ENCODE peak calls at places on chromosome 17, in six cellular contexts. One of them, this sample, is unnamed.

GRCh38 chr17:42305543-42306384 is 17.5 kb downstream of the STAT5A start:
- DNase-seq in GM12878: no peak
- DNase-seq in H1: no peak
- DNase-seq in K562: no peak
- DNase-seq in HepG2: no peak
- DNase-seq in GM12891: no peak
- DNase-seq in this sample: no peak

GRCh38 chr17:45334701-45335677 is 18.2 kb upstream of the MAP3K14 start:
- DNase-seq in H1: no peak
- DNase-seq in GM12878: no peak
- DNase-seq in GM12891: no peak
- DNase-seq in HepG2: no peak
- DNase-seq in K562: no peak
- DNase-seq in this sample: no peak

GRCh38 chr17:81499601-81499970 is 13.0 kb downstream of the ACTG1 start:
- DNase-seq in GM12891: no peak
- DNase-seq in HepG2: no peak
- DNase-seq in K562: no peak
- DNase-seq in H1: no peak
- DNase-seq in GM12878: no peak
- DNase-seq in this sample: no peak

GRCh38 chr17:75020331-75021110 is 8.1 kb downstream of the MRPL58 start:
- DNase-seq in GM12878: no peak
- DNase-seq in H1: no peak
- DNase-seq in GM12891: no peak
- DNase-seq in HepG2: no peak
- DNase-seq in K562: no peak
- DNase-seq in this sample: no peak

GRCh38 chr17:48026503-48027321 is 10.9 kb downstream of the COPZ2 start:
- DNase-seq in GM12878: peak; percentile 34
- DNase-seq in H1: peak; percentile 80
- DNase-seq in HepG2: peak; percentile 79
- DNase-seq in GM12891: peak; percentile 78
- DNase-seq in K562: peak; percentile 79
- DNase-seq in this sample: peak; percentile 83

GRCh38 chr17:39175695-39176093 is 9.7 kb upstream of the ARL5C start:
- DNase-seq in GM12878: no peak
- DNase-seq in HepG2: no peak
- DNase-seq in H1: no peak
- DNase-seq in K562: peak; percentile 37
- DNase-seq in GM12891: no peak
- DNase-seq in this sample: no peak

GRCh38 chr17:38579934-38580333 is 25.8 kb downstream of the SRCIN1 start:
- DNase-seq in HepG2: peak; percentile 71
- DNase-seq in GM12878: no peak
- DNase-seq in H1: no peak
- DNase-seq in GM12891: no peak
- DNase-seq in K562: peak; percentile 77
- DNase-seq in this sample: no peak

GRCh38 chr17:77453613-77454559 is 313.1 kb downstream of the SEC14L1 start:
- DNase-seq in K562: peak; percentile 79
- DNase-seq in GM12878: no peak
- DNase-seq in GM12891: no peak
- DNase-seq in HepG2: peak; percentile 98
- DNase-seq in H1: no peak
- DNase-seq in this sample: no peak

GRCh38 chr17:73706858-73707257 is 62.6 kb upstream of the SDK2 start:
- DNase-seq in GM12878: no peak
- DNase-seq in HepG2: no peak
- DNase-seq in GM12891: no peak
- DNase-seq in K562: no peak
- DNase-seq in H1: no peak
- DNase-seq in this sample: no peak

GRCh38 chr17:49959183-49959935 is 9.6 kb upstream of the DLX4 start:
- DNase-seq in GM12878: no peak
- DNase-seq in K562: no peak
- DNase-seq in H1: no peak
- DNase-seq in GM12891: no peak
- DNase-seq in HepG2: no peak
- DNase-seq in this sample: no peak

GRCh38 chr17:14428640-14429029 is 127.8 kb downstream of the HS3ST3B1 start:
- DNase-seq in H1: no peak
- DNase-seq in HepG2: no peak
- DNase-seq in GM12891: no peak
- DNase-seq in GM12878: no peak
- DNase-seq in K562: no peak
- DNase-seq in this sample: no peak

GRCh38 chr17:350706-351435 is 1.7 kb downstream of the RPH3AL start:
- DNase-seq in GM12891: no peak
- DNase-seq in K562: no peak
- DNase-seq in H1: no peak
- DNase-seq in HepG2: peak; percentile 50
- DNase-seq in GM12878: no peak
- DNase-seq in this sample: no peak

GRCh38 chr17:62045109-62045508 is 20.0 kb downstream of the MED13 start:
- DNase-seq in GM12891: no peak
- DNase-seq in K562: no peak
- DNase-seq in HepG2: no peak
- DNase-seq in H1: no peak
- DNase-seq in GM12878: no peak
- DNase-seq in this sample: no peak

GRCh38 chr17:77498056-77498785 is 357.5 kb downstream of the SEC14L1 start:
- DNase-seq in HepG2: no peak
- DNase-seq in K562: no peak
- DNase-seq in H1: no peak
- DNase-seq in GM12878: no peak
- DNase-seq in GM12891: peak; percentile 4
- DNase-seq in this sample: no peak

GRCh38 chr17:78849026-78849425 is 8.4 kb upstream of the USP36 start:
- DNase-seq in H1: no peak
- DNase-seq in HepG2: no peak
- DNase-seq in K562: no peak
- DNase-seq in GM12891: no peak
- DNase-seq in GM12878: no peak
- DNase-seq in this sample: no peak

GRCh38 chr17:1730345-1731193 is 6.1 kb downstream of the WDR81 start:
- DNase-seq in GM12891: no peak
- DNase-seq in H1: no peak
- DNase-seq in K562: peak; percentile 85
- DNase-seq in HepG2: no peak
- DNase-seq in GM12878: no peak
- DNase-seq in this sample: no peak

GRCh38 chr17:38591759-38592241 is 14.0 kb downstream of the SRCIN1 start:
- DNase-seq in K562: no peak
- DNase-seq in GM12878: no peak
- DNase-seq in GM12891: no peak
- DNase-seq in H1: no peak
- DNase-seq in HepG2: no peak
- DNase-seq in this sample: no peak

GRCh38 chr17:28124962-28125361 is 82.5 kb downstream of the NLK start:
- DNase-seq in K562: no peak
- DNase-seq in H1: no peak
- DNase-seq in GM12878: no peak
- DNase-seq in HepG2: no peak
- DNase-seq in GM12891: no peak
- DNase-seq in this sample: no peak

GRCh38 chr17:46722662-46723285 is 95.7 kb downstream of the WNT3 start:
- DNase-seq in GM12891: no peak
- DNase-seq in HepG2: no peak
- DNase-seq in H1: no peak
- DNase-seq in GM12878: no peak
- DNase-seq in K562: no peak
- DNase-seq in this sample: no peak

GRCh38 chr17:49723423-49723822 is 15.7 kb upstream of the SLC35B1 start:
- DNase-seq in GM12891: no peak
- DNase-seq in GM12878: no peak
- DNase-seq in H1: no peak
- DNase-seq in K562: no peak
- DNase-seq in HepG2: no peak
- DNase-seq in this sample: no peak

GRCh38 chr17:81890447-81891302 is 711 bp downstream of the ALYREF start:
- DNase-seq in K562: no peak
- DNase-seq in HepG2: no peak
- DNase-seq in GM12891: no peak
- DNase-seq in H1: no peak
- DNase-seq in GM12878: no peak
- DNase-seq in this sample: no peak

GRCh38 chr17:76515291-76515949 is 14.2 kb upstream of the RHBDF2 start:
- DNase-seq in HepG2: no peak
- DNase-seq in K562: peak; percentile 48
- DNase-seq in H1: no peak
- DNase-seq in GM12891: peak; percentile 56
- DNase-seq in GM12878: peak; percentile 82
- DNase-seq in this sample: no peak

GRCh38 chr17:59365383-59365981 is 34.0 kb downstream of the YPEL2 start:
- DNase-seq in GM12878: no peak
- DNase-seq in HepG2: peak; percentile 52
- DNase-seq in K562: peak; percentile 87
- DNase-seq in H1: no peak
- DNase-seq in GM12891: no peak
- DNase-seq in this sample: no peak

GRCh38 chr17:78859051-78859450 is 18.4 kb upstream of the USP36 start:
- DNase-seq in GM12891: no peak
- DNase-seq in H1: no peak
- DNase-seq in GM12878: no peak
- DNase-seq in K562: no peak
- DNase-seq in HepG2: no peak
- DNase-seq in this sample: no peak

GRCh38 chr17:73069164-73069774 is 23.2 kb downstream of the SLC39A11 start:
- DNase-seq in K562: no peak
- DNase-seq in H1: no peak
- DNase-seq in HepG2: peak; percentile 49
- DNase-seq in GM12891: no peak
- DNase-seq in GM12878: no peak
- DNase-seq in this sample: no peak

GRCh38 chr17:76417499-76418143 is 33.2 kb downstream of the SPHK1 start:
- DNase-seq in GM12891: no peak
- DNase-seq in GM12878: no peak
- DNase-seq in H1: no peak
- DNase-seq in K562: peak; percentile 51
- DNase-seq in HepG2: no peak
- DNase-seq in this sample: no peak

GRCh38 chr17:2266865-2267228 is 36.7 kb downstream of the SMG6 start:
- DNase-seq in GM12891: no peak
- DNase-seq in GM12878: no peak
- DNase-seq in H1: no peak
- DNase-seq in HepG2: no peak
- DNase-seq in K562: no peak
- DNase-seq in this sample: no peak

GRCh38 chr17:77115947-77116346 is 24.8 kb upstream of the SEC14L1 start:
- DNase-seq in HepG2: no peak
- DNase-seq in K562: no peak
- DNase-seq in GM12891: no peak
- DNase-seq in GM12878: no peak
- DNase-seq in H1: no peak
- DNase-seq in this sample: no peak

GRCh38 chr17:57419940-57420522 is 163.7 kb downstream of the MSI2 start:
- DNase-seq in HepG2: no peak
- DNase-seq in GM12878: no peak
- DNase-seq in K562: no peak
- DNase-seq in H1: no peak
- DNase-seq in GM12891: no peak
- DNase-seq in this sample: no peak
- TF ChIP-seq POLR2AphosphoS5 in HepG2: no peak
- TF ChIP-seq POLR2AphosphoS5 in GM12878: no peak
- TF ChIP-seq POLR2AphosphoS5 in K562: no peak
- TF ChIP-seq POLR2AphosphoS5 in H1: no peak
- TF ChIP-seq POLR2AphosphoS5 in GM12891: no peak
- TF ChIP-seq POLR2AphosphoS5 in this sample: no peak

DNA sequence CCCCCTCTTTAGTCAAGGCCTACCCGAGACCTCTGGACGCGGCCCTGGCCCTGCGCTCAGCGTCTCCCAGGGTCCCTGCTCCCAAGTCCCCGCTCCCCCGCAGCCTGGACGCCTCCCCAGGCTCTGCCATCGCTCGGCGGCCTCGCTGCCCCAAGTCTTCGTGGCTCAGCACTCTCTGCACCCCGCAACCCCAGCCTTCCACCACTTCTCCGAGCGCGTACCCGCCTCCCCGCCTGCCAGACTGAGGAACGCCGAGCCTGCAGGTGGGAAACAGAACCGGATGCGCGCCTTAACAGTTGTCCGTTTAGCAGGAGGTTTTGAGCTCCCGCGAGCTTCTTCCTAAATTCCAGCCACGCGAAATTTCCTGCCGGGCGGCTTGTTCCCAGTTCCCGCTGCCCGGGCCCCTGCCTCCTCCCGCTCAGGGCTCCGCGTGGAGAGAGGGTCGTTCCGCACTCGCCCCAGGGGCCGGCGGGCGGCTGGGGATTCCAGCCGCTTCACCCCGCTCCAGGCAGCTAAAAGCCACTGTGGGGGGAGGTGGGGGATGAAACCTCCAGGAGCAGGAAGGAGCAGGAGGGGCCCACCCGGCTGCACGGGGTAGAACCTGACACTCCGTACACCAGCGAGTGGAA is 87.7 kb downstream of the KCNJ12 start:
- DNase-seq in H1: no peak
- DNase-seq in K562: no peak
- DNase-seq in HepG2: no peak
- DNase-seq in GM12878: no peak
- DNase-seq in GM12891: no peak
- DNase-seq in this sample: no peak
- TF ChIP-seq TAF1 in H1: no peak
- TF ChIP-seq TAF1 in K562: no peak
- TF ChIP-seq TAF1 in HepG2: no peak
- TF ChIP-seq TAF1 in GM12878: no peak
- TF ChIP-seq TAF1 in GM12891: no peak
- TF ChIP-seq TAF1 in this sample: no peak

GRCh38 chr17:40499551-40500189 is 1.8 kb downstream of the TNS4 start:
- DNase-seq in H1: no peak
- DNase-seq in GM12891: no peak
- DNase-seq in GM12878: no peak
- DNase-seq in K562: no peak
- DNase-seq in HepG2: peak; percentile 84
- DNase-seq in this sample: no peak
- TF ChIP-seq POLR2A in H1: no peak
- TF ChIP-seq POLR2A in GM12891: no peak
- TF ChIP-seq POLR2A in GM12878: no peak
- TF ChIP-seq POLR2A in K562: no peak
- TF ChIP-seq POLR2A in HepG2: no peak
- TF ChIP-seq POLR2A in this sample: no peak

GRCh38 chr17:8954339-8954738 is 11.2 kb downstream of the PIK3R5 start:
- DNase-seq in GM12878: no peak
- DNase-seq in HepG2: no peak
- DNase-seq in H1: peak; percentile 27
- DNase-seq in K562: no peak
- DNase-seq in GM12891: no peak
- DNase-seq in this sample: no peak

GRCh38 chr17:8955560-8955959 is 9.9 kb downstream of the PIK3R5 start:
- DNase-seq in H1: no peak
- DNase-seq in GM12878: no peak
- DNase-seq in K562: no peak
- DNase-seq in HepG2: no peak
- DNase-seq in GM12891: no peak
- DNase-seq in this sample: no peak

GRCh38 chr17:8955021-8955420 is 10.5 kb downstream of the PIK3R5 start:
- DNase-seq in H1: no peak
- DNase-seq in HepG2: no peak
- DNase-seq in GM12878: no peak
- DNase-seq in K562: no peak
- DNase-seq in GM12891: no peak
- DNase-seq in this sample: no peak

GRCh38 chr17:8951210-8951609 is 14.3 kb downstream of the PIK3R5 start:
- DNase-seq in GM12891: no peak
- DNase-seq in GM12878: no peak
- DNase-seq in K562: no peak
- DNase-seq in HepG2: no peak
- DNase-seq in H1: no peak
- DNase-seq in this sample: no peak

GRCh38 chr17:8953152-8953885 is 12.2 kb downstream of the PIK3R5 start:
- DNase-seq in H1: no peak
- DNase-seq in HepG2: no peak
- DNase-seq in GM12878: no peak
- DNase-seq in GM12891: no peak
- DNase-seq in K562: no peak
- DNase-seq in this sample: no peak
- TF ChIP-seq POLR2AphosphoS5 in H1: no peak
- TF ChIP-seq POLR2AphosphoS5 in HepG2: no peak
- TF ChIP-seq POLR2AphosphoS5 in GM12878: no peak
- TF ChIP-seq POLR2AphosphoS5 in GM12891: no peak
- TF ChIP-seq POLR2AphosphoS5 in K562: no peak
- TF ChIP-seq POLR2AphosphoS5 in this sample: no peak